ENCODE peak calls at places on chromosomes 13 and 19, in six cellular contexts. G is HAP-1, C is heart left ventricle, F is colonic mucosa, U is neuronal stem cell, Y is left ventricle myocardium inferior. N is an unnamed sample. For H3K4me1 and H3K9me3, the result is how much of the 10 kb centered on the place peaks cover.

GRCh38 chr19:18408053-18408476 is 10.6 kb upstream of the LRRC25 start:
- DNase-seq in G (peak), U (no peak), Y (no peak), C (no peak), F (peak), N (no peak)

GRCh38 chr19:35349614-35350521 is 2.2 kb downstream of the FFAR1 start:
- DNase-seq in C (peak), G (no peak), F (no peak), Y (no peak), U (no peak), N (peak)

GRCh38 chr13:99968521-99969367 is 2.8 kb downstream of the ZIC5 start:
- DNase-seq in C (no peak), U (no peak), Y (no peak), F (peak), G (peak), N (peak)

GRCh38 chr19:11737964-11738745 is 591 bp downstream of the ZNF823 start:
- DNase-seq in C (peak), G (peak), F (peak), U (no peak), Y (peak), N (peak)

GRCh38 chr13:107713314-107713713 is 502.0 kb downstream of the LIG4 start:
- DNase-seq in U (no peak), Y (no peak), C (no peak), G (no peak), F (no peak), N (no peak)

GRCh38 chr13:79581870-79582315 is 100.9 kb downstream of the NDFIP2 start:
- DNase-seq in G (no peak), U (no peak), Y (peak), F (no peak), C (peak), N (no peak)

GRCh38 chr13:47146991-47147783 is 250.3 kb upstream of the HTR2A start:
- DNase-seq in Y (no peak), G (no peak), F (no peak), U (no peak), C (no peak), N (no peak)

GRCh38 chr19:43644181-43644580 is 4.5 kb upstream of the CADM4 start:
- DNase-seq in C (no peak), Y (no peak), G (no peak), U (no peak), F (no peak), N (no peak)

GRCh38 chr19:13579388-13580060 is 73.2 kb upstream of the CACNA1A start:
- DNase-seq in U (no peak), G (no peak), Y (no peak), C (no peak), F (no peak), N (no peak)

GRCh38 chr13:111912453-111912866 is 154.5 kb upstream of the SOX1 start:
- DNase-seq in F (peak), C (no peak), U (no peak), G (no peak), Y (no peak), N (no peak)

GRCh38 chr13:64255988-64256387 is 2840.3 kb upstream of the PCDH20 start:
- DNase-seq in C (no peak), G (no peak), F (no peak), Y (no peak), U (no peak), N (no peak)

GRCh38 chr13:76825415-76825814 is 60.8 kb downstream of the KCTD12 start:
- DNase-seq in U (no peak), C (no peak), Y (no peak), G (no peak), F (no peak), N (no peak)

GRCh38 chr19:19526581-19527370 is 1.9 kb upstream of the YJEFN3 start:
- DNase-seq in Y (no peak), G (no peak), C (no peak), F (no peak), U (no peak), N (no peak)

GRCh38 chr19:45424191-45425058 is 708 bp upstream of the ERCC1 start:
- DNase-seq in Y (peak), C (peak), G (peak), F (peak), U (no peak), N (peak)

GRCh38 chr13:21079761-21080730 is 18.7 kb upstream of the LATS2 start:
- DNase-seq in Y (no peak), C (no peak), F (no peak), U (no peak), G (no peak), N (peak)

GRCh38 chr19:17391371-17392151 is 2.4 kb downstream of the CCDC194 start:
- DNase-seq in Y (no peak), C (no peak), U (no peak), G (no peak), F (no peak), N (no peak)

GRCh38 chr19:8641908-8642547 is 11.6 kb downstream of the NFILZ start:
- DNase-seq in Y (no peak), C (no peak), U (no peak), F (no peak), G (peak), N (no peak)

GRCh38 chr13:114128624-114129522 is 3.5 kb downstream of the RASA3 start:
- DNase-seq in F (peak), G (no peak), U (no peak), Y (peak), C (peak), N (no peak)

GRCh38 chr19:20038358-20039202 is 725 bp downstream of the ZNF682 start:
- DNase-seq in Y (no peak), F (no peak), G (no peak), C (no peak), U (no peak), N (no peak)

GRCh38 chr19:9909251-9909650 is 27.1 kb downstream of the OLFM2 start:
- DNase-seq in C (no peak), G (no peak), F (no peak), Y (no peak), U (no peak), N (no peak)

GRCh38 chr13:63435668-63436275 is 2020.1 kb upstream of the PCDH20 start:
- DNase-seq in C (no peak), Y (no peak), F (no peak), G (no peak), U (no peak), N (no peak)

GRCh38 chr13:23681253-23681652 is 111.0 kb downstream of the TNFRSF19 start:
- DNase-seq in C (no peak), U (no peak), G (no peak), Y (no peak), F (no peak), N (no peak)

GRCh38 chr19:2634228-2634951 is 68.1 kb downstream of the GNG7 start:
- DNase-seq in U (no peak), C (no peak), G (no peak), F (no peak), Y (peak), N (no peak)

GRCh38 chr19:2636897-2637683 is 65.4 kb downstream of the GNG7 start:
- DNase-seq in Y (peak), F (peak), G (peak), U (peak), C (peak), N (no peak)

GRCh38 chr19:2636142-2636896 is 66.2 kb downstream of the GNG7 start:
- DNase-seq in Y (no peak), G (no peak), F (no peak), C (no peak), U (no peak), N (no peak)

GRCh38 chr19:2633693-2634075 is 68.8 kb downstream of the GNG7 start:
- DNase-seq in U (no peak), Y (no peak), C (no peak), F (no peak), G (no peak), N (no peak)

GRCh38 chr19:2634960-2635359 is 67.5 kb downstream of the GNG7 start:
- DNase-seq in Y (no peak), G (no peak), U (no peak), C (no peak), F (no peak), N (no peak)
- H3K4me1 ChIP-seq in Y (under half), G (under half), U (under half), C (under half), F (under half), N (under half)

GRCh38 chr13:50422181-50423148 is 407.2 kb downstream of the KCNRG start:
- DNase-seq in Y (no peak), C (no peak), F (no peak), U (no peak), G (no peak), N (no peak)
- H3K9me3 ChIP-seq in Y (under half), C (under half), F (under half), U (under half), G (under half), N (under half)

DNA sequence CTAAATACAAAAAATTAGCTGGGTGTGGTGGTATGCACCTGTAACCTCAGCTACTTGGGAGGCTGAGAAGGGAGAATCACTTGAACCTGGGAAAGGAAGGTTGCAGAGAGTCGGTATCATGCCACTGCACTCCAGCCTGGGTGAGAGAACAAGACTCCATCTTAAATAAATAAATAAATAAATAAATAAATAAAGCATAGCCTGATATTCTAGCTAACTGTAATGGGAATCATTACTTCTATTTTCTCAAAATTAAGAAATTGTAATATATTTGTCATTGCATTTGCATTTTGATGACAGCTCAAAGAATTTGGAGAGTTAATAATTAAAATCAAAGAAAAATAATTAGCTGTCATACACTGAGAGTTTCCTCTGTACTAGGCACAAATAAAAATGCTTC is 561.1 kb downstream of the EFNB2 start:
- DNase-seq in U (no peak), F (no peak), G (no peak), C (no peak), Y (no peak), N (no peak)
- H3K4me1 ChIP-seq in U (under half), F (under half), G (under half), C (under half), Y (under half), N (under half)

GRCh38 chr19:33436360-33437345 is 63.1 kb downstream of the CEBPG start:
- DNase-seq in C (peak), Y (peak), F (no peak), U (no peak), G (no peak), N (no peak)

GRCh38 chr19:33434090-33434885 is 60.8 kb downstream of the CEBPG start:
- DNase-seq in F (no peak), Y (peak), U (no peak), G (no peak), C (peak), N (no peak)

GRCh38 chr19:33437351-33438015 is 64.0 kb downstream of the CEBPG start:
- DNase-seq in U (no peak), F (no peak), G (no peak), C (peak), Y (peak), N (peak)

GRCh38 chr19:33434886-33435705 is 61.6 kb downstream of the CEBPG start:
- DNase-seq in U (no peak), F (no peak), C (peak), G (no peak), Y (peak), N (peak)

DNA sequence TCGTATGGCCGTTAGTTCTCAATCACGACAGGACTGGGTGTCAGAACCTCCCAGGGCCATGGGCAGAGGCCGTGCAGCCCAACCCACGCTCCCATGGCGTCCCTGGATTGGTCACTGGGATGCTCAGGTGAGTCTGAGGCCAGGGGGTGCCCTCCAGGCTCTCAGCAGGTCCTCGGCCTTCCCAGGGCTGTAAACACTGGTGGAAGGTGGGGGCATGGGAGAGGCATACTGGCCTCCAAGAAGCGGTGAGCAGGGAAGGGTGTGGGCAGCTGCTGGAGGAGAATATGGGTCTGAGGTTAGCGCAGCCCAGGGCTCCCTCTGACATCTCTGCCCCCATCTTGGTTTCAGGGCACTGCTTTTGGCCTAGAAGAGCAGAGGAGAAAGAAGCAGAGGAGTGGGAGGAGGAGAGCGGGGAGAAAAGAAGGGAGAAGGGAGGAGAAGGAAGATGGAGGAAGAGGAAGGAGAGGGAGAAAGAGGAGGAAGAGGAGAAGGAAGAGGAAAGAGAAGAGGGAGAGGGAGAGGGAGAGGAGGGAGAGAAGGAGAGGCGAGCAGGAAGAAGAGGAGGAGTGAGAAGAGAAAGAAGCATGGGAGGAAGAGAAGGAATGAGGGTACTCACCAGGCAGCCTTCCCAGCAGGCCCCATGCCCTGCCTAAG is 62.3 kb downstream of the CEBPG start:
- DNase-seq in F (no peak), Y (no peak), C (peak), U (no peak), G (no peak), N (no peak)
- H3K9me3 ChIP-seq in F (under half), Y (under half), C (under half), U (under half), G (under half), N (under half)

GRCh38 chr13:73608731-73609485 is 525.3 kb downstream of the KLF12 start:
- DNase-seq in Y (no peak), C (no peak), U (no peak), G (peak), F (no peak), N (no peak)
- H3K4me1 ChIP-seq in Y (under half), C (under half), U (under half), G (under half), F (under half), N (under half)

GRCh38 chr13:32060319-32060924 is 28.8 kb downstream of the FRY start:
- DNase-seq in Y (peak), U (no peak), G (no peak), C (no peak), F (no peak), N (no peak)

GRCh38 chr13:32056316-32056715 is 24.7 kb downstream of the FRY start:
- DNase-seq in C (no peak), Y (no peak), U (no peak), G (no peak), F (peak), N (no peak)

GRCh38 chr13:32063622-32064233 is 32.2 kb downstream of the FRY start:
- DNase-seq in F (no peak), C (no peak), G (no peak), U (no peak), Y (no peak), N (no peak)

DNA sequence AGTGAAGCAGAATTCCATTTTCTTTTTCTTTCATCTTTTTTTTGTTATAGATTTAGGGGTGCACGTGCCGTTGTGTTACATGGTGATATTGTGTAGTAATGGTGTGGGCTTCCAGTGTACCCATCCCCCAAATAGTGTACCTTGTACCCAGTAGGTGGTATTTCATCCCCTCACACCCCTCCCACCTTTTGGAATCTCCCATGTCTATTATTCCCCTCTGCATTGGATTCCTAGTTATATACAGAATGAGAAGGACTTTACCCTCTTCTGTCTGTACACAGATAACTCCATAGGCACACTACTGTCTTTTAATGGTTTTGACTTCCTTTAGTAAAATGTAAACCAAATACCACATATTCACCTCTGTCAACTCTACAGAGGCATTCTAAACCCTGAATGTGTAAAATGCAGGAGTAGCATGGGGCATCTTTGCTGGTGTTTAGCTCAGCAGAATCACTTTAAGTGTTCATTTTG is 28.0 kb downstream of the FRY start:
- DNase-seq in C (no peak), F (no peak), U (no peak), G (no peak), Y (no peak), N (peak)
- H3K9me3 ChIP-seq in C (under half), F (under half), U (under half), G (under half), Y (under half), N (under half)

GRCh38 chr13:51730927-51731326 is 73.0 kb downstream of the DHRS12 start:
- DNase-seq in Y (no peak), U (no peak), G (no peak), F (no peak), C (no peak), N (no peak)
- H3K4me1 ChIP-seq in Y (under half), U (under half), G (under half), F (under half), C (under half), N (under half)

GRCh38 chr19:52613299-52613906 is 24.8 kb downstream of the ZNF83 start:
- DNase-seq in U (no peak), F (no peak), Y (no peak), G (no peak), C (no peak), N (no peak)
- H3K9me3 ChIP-seq in U (under half), F (under half), Y (under half), G (under half), C (under half), N (under half)

N was measured in Caco-2.